ENCODE peak calls at places on chromosomes 12 and 14, in four cellular contexts. D is tibial nerve, J is IMR-90, Y is ascending aorta. U is an unnamed sample.

GRCh38 chr12:126874427-126875026 is 1392.4 kb upstream of the TMEM132C start:
- DNase-seq in D (peak; percentile 32), J (no peak), Y (no peak), U (peak; percentile 6)

GRCh38 chr12:115199831-115200230 is 515.9 kb upstream of the TBX3 start:
- DNase-seq in D (peak; percentile 26), J (peak; percentile 80), Y (no peak), U (peak; percentile 82)

GRCh38 chr14:101965145-101965531 is 765 bp downstream of the DYNC1H1 start:
- DNase-seq in D (peak; percentile 55), J (peak; percentile 57), Y (no peak), U (peak; percentile 43)

GRCh38 chr12:45615268-45615667 is 114.2 kb upstream of the ARID2 start:
- DNase-seq in D (no peak), J (peak; percentile 81), Y (no peak), U (peak; percentile 60)

GRCh38 chr12:24083787-24084186 is 134.3 kb upstream of the SOX5 start:
- DNase-seq in D (no peak), J (no peak), Y (no peak), U (no peak)

GRCh38 chr14:105525861-105526780 is at the start of gene TMEM121:
- DNase-seq in D (no peak), J (no peak), Y (no peak), U (no peak)

GRCh38 chr14:102028733-102029132 is 58.1 kb downstream of the HSP90AA1 start:
- DNase-seq in D (no peak), J (peak; percentile 77), Y (no peak), U (peak; percentile 85)

GRCh38 chr12:3568695-3569094 is 77.7 kb downstream of the PRMT8 start:
- DNase-seq in D (no peak), J (no peak), Y (no peak), U (no peak)

GRCh38 chr12:110039085-110039807 is 9.1 kb downstream of the C12orf76 start:
- DNase-seq in D (no peak), J (peak; percentile 98), Y (no peak), U (peak; percentile 91)

GRCh38 chr12:131271724-131272123 is 318.0 kb downstream of the ADGRD1 start:
- DNase-seq in D (no peak), J (no peak), Y (no peak), U (no peak)

GRCh38 chr14:56278383-56278782 is 160.2 kb downstream of the PELI2 start:
- DNase-seq in D (no peak), J (no peak), Y (no peak), U (no peak)

GRCh38 chr12:27578689-27579372 is 54.8 kb downstream of the PPFIBP1 start:
- DNase-seq in D (no peak), J (no peak), Y (no peak), U (no peak)

GRCh38 chr12:1457901-1458300 is 136.5 kb downstream of the FBXL14 start:
- DNase-seq in D (no peak), J (peak; percentile 90), Y (peak; percentile 37), U (peak; percentile 95)

GRCh38 chr12:51049525-51049924 is 1.4 kb downstream of the LETMD1 start:
- DNase-seq in D (no peak), J (no peak), Y (no peak), U (no peak)

GRCh38 chr14:68210729-68211299 is 391.2 kb downstream of the RAD51B start:
- DNase-seq in D (no peak), J (peak; percentile 99), Y (no peak), U (peak; percentile 93)

GRCh38 chr12:48929551-48929950 is 4.3 kb upstream of the FKBP11 start:
- DNase-seq in D (no peak), J (peak; percentile 59), Y (no peak), U (no peak)

GRCh38 chr12:71876400-71876799 is 36.8 kb downstream of the TBC1D15 start:
- DNase-seq in D (no peak), J (no peak), Y (no peak), U (no peak)

GRCh38 chr12:110649341-110649847 is 35.5 kb downstream of the TCTN1 start:
- DNase-seq in D (no peak), J (no peak), Y (no peak), U (no peak)

GRCh38 chr12:54821676-54822075 is 32.6 kb upstream of the MUCL1 start:
- DNase-seq in D (no peak), J (no peak), Y (no peak), U (no peak)

GRCh38 chr14:32230695-32231280 is 27.7 kb upstream of the RNU6-8 start:
- DNase-seq in D (no peak), J (peak; percentile 67), Y (no peak), U (peak; percentile 71)

GRCh38 chr14:101600891-101601602 is 39.8 kb downstream of the DIO3 start:
- DNase-seq in D (no peak), J (no peak), Y (no peak), U (no peak)

GRCh38 chr14:37056473-37056872 is 115.9 kb downstream of the SLC25A21 start:
- DNase-seq in D (no peak), J (peak; percentile 71), Y (no peak), U (no peak)

GRCh38 chr14:57747036-57747435 is 118.9 kb downstream of the SLC35F4 start:
- DNase-seq in D (no peak), J (no peak), Y (no peak), U (no peak)

GRCh38 chr12:67925077-67925476 is 64.2 kb upstream of the IFNG-AS1 start:
- DNase-seq in D (no peak), J (no peak), Y (no peak), U (no peak)

GRCh38 chr12:67927231-67927630 is 62.0 kb upstream of the IFNG-AS1 start:
- DNase-seq in D (no peak), J (no peak), Y (no peak), U (no peak)

GRCh38 chr12:67927815-67928214 is 61.4 kb upstream of the IFNG-AS1 start:
- DNase-seq in D (no peak), J (no peak), Y (no peak), U (no peak)

GRCh38 chr12:67925551-67925950 is 63.7 kb upstream of the IFNG-AS1 start:
- DNase-seq in D (no peak), J (no peak), Y (no peak), U (no peak)

GRCh38 chr12:67926063-67926462 is 63.2 kb upstream of the IFNG-AS1 start:
- DNase-seq in D (no peak), J (no peak), Y (no peak), U (no peak)
- TF ChIP-seq CTCF in D (no peak), J (no peak), Y (no peak), U (no peak)

GRCh38 chr12:122870867-122871664 is 24.9 kb downstream of the VPS37B start:
- DNase-seq in D (no peak), J (peak; percentile 70), Y (no peak), U (peak; percentile 37)
- H3K4me3 ChIP-seq in D (peak overlapping the region; percentile 36), J (no peak overlapping the region), Y (peak overlapping the region; percentile 43), U (peak overlapping the region; percentile 42)

GRCh38 chr12:70639535-70639934 is 2.3 kb upstream of the PTPRB start:
- DNase-seq in D (no peak), J (no peak), Y (no peak), U (no peak)

GRCh38 chr12:70640901-70641300 is 3.7 kb upstream of the PTPRB start:
- DNase-seq in D (no peak), J (no peak), Y (no peak), U (no peak)

GRCh38 chr12:70638639-70639349 is 1.6 kb upstream of the PTPRB start:
- DNase-seq in D (no peak), J (no peak), Y (no peak), U (no peak)

GRCh38 chr12:70643927-70644326 is 6.7 kb upstream of the PTPRB start:
- DNase-seq in D (no peak), J (no peak), Y (no peak), U (no peak)

GRCh38 chr12:70641691-70642090 is 4.5 kb upstream of the PTPRB start:
- DNase-seq in D (no peak), J (no peak), Y (no peak), U (no peak)
- TF ChIP-seq CTCF in D (no peak), J (no peak), Y (no peak), U (no peak)

GRCh38 chr12:31970199-31970598 is 11.0 kb downstream of the RESF1 start:
- DNase-seq in D (no peak), J (no peak), Y (no peak), U (no peak)
- H3K4me3 ChIP-seq in D (no peak overlapping the region), J (no peak overlapping the region), Y (no peak overlapping the region), U (no peak overlapping the region)

DNA sequence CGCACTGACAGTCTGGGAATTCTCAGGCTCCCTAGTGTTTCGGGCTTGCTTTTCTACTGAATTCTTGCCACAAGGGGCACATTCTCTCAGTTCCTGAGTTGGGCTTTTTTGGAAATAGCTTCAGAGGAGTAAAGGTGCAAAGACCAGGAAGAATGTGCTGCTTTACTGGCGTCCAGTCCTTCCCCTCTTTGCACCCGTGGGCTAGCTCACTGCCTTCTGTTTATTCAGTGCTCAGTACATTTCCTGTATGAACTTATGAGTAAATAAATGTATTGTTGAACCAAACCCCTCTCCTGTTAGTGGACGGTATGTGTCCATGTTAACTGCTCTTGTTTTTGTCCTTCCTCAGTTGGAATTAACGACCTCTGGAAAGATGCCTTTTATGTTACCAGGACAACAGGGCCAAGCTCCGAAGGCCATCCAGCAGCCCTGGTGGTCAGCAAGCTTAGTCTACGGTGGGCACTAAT is 24.0 kb downstream of the GSG1 start:
- DNase-seq in D (no peak), J (no peak), Y (no peak), U (no peak)
- TF ChIP-seq CTCF in D (no peak), J (no peak), Y (no peak), U (no peak)

GRCh38 chr14:51328089-51328941 is 88.3 kb downstream of the TMX1 start:
- DNase-seq in D (no peak), J (peak; percentile 82), Y (no peak), U (peak; percentile 39)
- H3K4me3 ChIP-seq in D (no peak overlapping the region), J (peak overlapping the region; percentile 15), Y (no peak overlapping the region), U (no peak overlapping the region)

GRCh38 chr12:102119674-102120563 is at the start of the genes NUP37 and PARPBP:
- DNase-seq in D (peak; percentile 81), J (peak; percentile 81), Y (peak; percentile 43), U (peak; percentile 85)
- TF ChIP-seq CTCF in D (no peak), J (no peak), Y (no peak), U (no peak)